ENCODE peak calls at places on chromosomes 1 and 21, in four cellular contexts. One of them, this sample, is unnamed.

GRCh38 chr1:178086294-178087255 is 7.3 kb upstream of the RASAL2 start:
- DNase-seq in GM23248: peak; percentile 80
- DNase-seq in prostate gland: no peak
- DNase-seq in body of pancreas: no peak
- DNase-seq in this sample: no peak

GRCh38 chr1:4309676-4310320 is 344.6 kb upstream of the AJAP1 start:
- DNase-seq in GM23248: no peak
- DNase-seq in prostate gland: no peak
- DNase-seq in body of pancreas: no peak
- DNase-seq in this sample: no peak

GRCh38 chr21:39803393-39803792 is 58.4 kb downstream of the IGSF5 start:
- DNase-seq in GM23248: no peak
- DNase-seq in prostate gland: no peak
- DNase-seq in body of pancreas: no peak
- DNase-seq in this sample: no peak

GRCh38 chr1:201457508-201457960 is 11.5 kb downstream of the PHLDA3 start:
- DNase-seq in GM23248: peak; percentile 71
- DNase-seq in prostate gland: no peak
- DNase-seq in body of pancreas: no peak
- DNase-seq in this sample: no peak

GRCh38 chr1:198157847-198158765 is 1.3 kb downstream of the NEK7 start:
- DNase-seq in GM23248: peak; percentile 63
- DNase-seq in prostate gland: no peak
- DNase-seq in body of pancreas: no peak
- DNase-seq in this sample: no peak

GRCh38 chr1:29631836-29632420 is 395.6 kb downstream of the PTPRU start:
- DNase-seq in GM23248: no peak
- DNase-seq in prostate gland: no peak
- DNase-seq in body of pancreas: no peak
- DNase-seq in this sample: no peak

GRCh38 chr1:232123775-232124659 is 497.4 kb downstream of the DISC1 start:
- DNase-seq in GM23248: peak; percentile 47
- DNase-seq in prostate gland: no peak
- DNase-seq in body of pancreas: no peak
- DNase-seq in this sample: no peak

GRCh38 chr1:3695326-3696217 is 43.3 kb downstream of the TP73 start:
- DNase-seq in GM23248: peak; percentile 69
- DNase-seq in prostate gland: no peak
- DNase-seq in body of pancreas: peak; percentile 63
- DNase-seq in this sample: no peak

GRCh38 chr1:38004284-38005101 is 821 bp downstream of the FHL3 start:
- DNase-seq in GM23248: peak; percentile 61
- DNase-seq in prostate gland: no peak
- DNase-seq in body of pancreas: peak; percentile 15
- DNase-seq in this sample: no peak

GRCh38 chr1:47487826-47488450 is 50.1 kb downstream of the FOXD2 start:
- DNase-seq in GM23248: no peak
- DNase-seq in prostate gland: no peak
- DNase-seq in body of pancreas: no peak
- DNase-seq in this sample: no peak

GRCh38 chr1:6121651-6122370 is 58.3 kb downstream of the CHD5 start:
- DNase-seq in GM23248: no peak
- DNase-seq in prostate gland: no peak
- DNase-seq in body of pancreas: peak; percentile 7
- DNase-seq in this sample: no peak

GRCh38 chr1:108017698-108018097 is 52.7 kb upstream of the VAV3 start:
- DNase-seq in GM23248: peak; percentile 62
- DNase-seq in prostate gland: no peak
- DNase-seq in body of pancreas: no peak
- DNase-seq in this sample: no peak

GRCh38 chr21:42749226-42749625 is 95.8 kb downstream of the PDE9A start:
- DNase-seq in GM23248: no peak
- DNase-seq in prostate gland: no peak
- DNase-seq in body of pancreas: no peak
- DNase-seq in this sample: no peak

DNA sequence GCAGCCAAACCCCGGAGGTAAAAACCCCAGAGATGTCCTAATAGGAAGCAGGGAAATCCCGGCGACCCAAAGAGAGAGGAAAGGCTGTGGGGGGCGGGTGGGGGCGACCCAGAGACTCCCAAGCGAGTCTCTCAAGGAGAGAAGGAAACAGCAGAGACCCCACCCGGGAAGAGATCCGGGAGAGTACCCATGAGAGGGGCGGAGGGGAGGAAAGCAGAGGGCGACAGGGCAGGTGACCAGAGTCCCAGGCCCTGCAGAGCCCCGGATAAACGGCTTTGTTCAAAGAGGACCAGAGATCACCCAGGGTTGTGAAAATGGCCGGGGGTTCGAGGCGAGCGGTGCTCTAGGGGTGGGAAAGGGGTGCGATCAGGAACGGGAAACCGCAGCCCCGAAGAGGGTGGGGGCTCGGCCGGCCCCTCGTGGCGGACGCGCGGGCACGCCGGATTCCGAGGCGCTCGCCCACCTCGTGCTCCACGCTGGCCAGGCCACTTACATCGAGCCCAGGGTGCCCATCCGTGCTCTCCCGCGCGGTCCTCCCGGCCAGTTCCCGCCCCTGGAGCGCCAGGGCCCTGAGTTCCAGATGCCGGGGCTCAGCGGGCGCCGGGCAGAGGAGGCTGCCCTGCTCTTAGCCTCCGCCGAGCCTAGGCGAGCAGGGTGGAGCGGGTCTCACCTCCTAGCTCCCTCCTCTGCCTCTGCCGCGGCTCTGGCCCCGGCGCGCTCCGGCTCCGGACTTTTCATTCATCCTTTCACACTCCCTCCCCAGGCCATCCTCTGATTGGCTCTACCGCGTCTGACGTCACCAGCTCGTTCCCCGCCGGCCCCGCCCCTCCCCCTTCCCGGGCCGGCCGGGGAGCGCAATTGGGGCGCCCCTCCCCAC is 52.3 kb downstream of the RHBG start:
- DNase-seq in GM23248: peak; percentile 82
- DNase-seq in prostate gland: peak; percentile 67
- DNase-seq in body of pancreas: peak; percentile 72
- DNase-seq in this sample: peak; percentile 38
- H3K4me3 ChIP-seq in GM23248: peak overlapping the region; percentile 44
- H3K4me3 ChIP-seq in prostate gland: no peak overlapping the region
- H3K4me3 ChIP-seq in body of pancreas: no peak overlapping the region
- H3K4me3 ChIP-seq in this sample: peak overlapping the region; percentile 77

GRCh38 chr1:236167154-236167553 is 24.8 kb downstream of the GPR137B start:
- DNase-seq in GM23248: no peak
- DNase-seq in prostate gland: no peak
- DNase-seq in body of pancreas: no peak
- DNase-seq in this sample: no peak

GRCh38 chr1:236164273-236164672 is 21.9 kb downstream of the GPR137B start:
- DNase-seq in GM23248: no peak
- DNase-seq in prostate gland: no peak
- DNase-seq in body of pancreas: no peak
- DNase-seq in this sample: no peak

GRCh38 chr1:236163460-236164153 is 21.3 kb downstream of the GPR137B start:
- DNase-seq in GM23248: no peak
- DNase-seq in prostate gland: no peak
- DNase-seq in body of pancreas: no peak
- DNase-seq in this sample: no peak

GRCh38 chr1:236166041-236166440 is 23.7 kb downstream of the GPR137B start:
- DNase-seq in GM23248: no peak
- DNase-seq in prostate gland: no peak
- DNase-seq in body of pancreas: no peak
- DNase-seq in this sample: no peak

DNA sequence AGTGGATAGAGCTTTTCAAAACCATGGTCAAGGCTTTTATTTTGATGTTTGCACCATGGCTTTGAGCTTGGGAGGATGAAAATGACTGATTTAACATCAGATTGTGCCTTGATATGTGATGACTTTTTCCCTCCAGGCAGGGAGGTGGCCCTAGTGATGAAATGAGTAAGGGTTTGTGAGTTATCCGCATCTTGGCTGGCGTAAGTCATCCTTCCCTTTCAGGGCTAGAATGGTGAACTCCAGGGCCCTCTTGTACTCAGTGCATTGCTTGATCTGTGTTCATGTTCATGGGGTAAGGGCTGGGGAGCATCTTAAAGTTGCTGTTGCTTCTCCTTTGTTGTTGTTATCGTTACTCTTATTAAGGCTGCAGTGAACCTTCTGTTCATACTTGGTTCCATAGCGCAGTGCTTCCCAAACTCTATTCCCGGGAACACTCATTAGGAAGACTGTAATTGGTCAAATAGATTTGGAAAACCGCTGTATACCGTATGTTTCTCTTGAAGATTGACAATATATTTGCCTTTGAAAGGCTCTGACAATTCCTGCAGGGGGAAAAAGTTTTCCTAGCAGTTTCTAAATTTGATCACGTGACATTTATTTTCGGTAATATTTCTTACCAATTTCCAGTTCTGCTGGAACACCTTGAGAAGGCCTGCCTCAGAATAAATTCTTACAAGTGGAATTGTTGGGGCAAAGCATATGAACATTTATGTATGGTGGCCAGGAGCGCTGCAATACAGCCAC is 23.1 kb downstream of the GPR137B start:
- DNase-seq in GM23248: no peak
- DNase-seq in prostate gland: no peak
- DNase-seq in body of pancreas: no peak
- DNase-seq in this sample: no peak
- H3K36me3 ChIP-seq in GM23248: no peaks in the 10 kb centered on the region
- H3K36me3 ChIP-seq in prostate gland: no peaks in the 10 kb centered on the region
- H3K36me3 ChIP-seq in body of pancreas: no peaks in the 10 kb centered on the region
- H3K36me3 ChIP-seq in this sample: no peaks in the 10 kb centered on the region

GRCh38 chr1:66300986-66301451 is 232.9 kb upstream of the SGIP1 start:
- DNase-seq in GM23248: peak; percentile 78
- DNase-seq in prostate gland: no peak
- DNase-seq in body of pancreas: no peak
- DNase-seq in this sample: peak; percentile 49
- H3K4me3 ChIP-seq in GM23248: peak overlapping the region; percentile 67
- H3K4me3 ChIP-seq in prostate gland: no peak overlapping the region
- H3K4me3 ChIP-seq in body of pancreas: no peak overlapping the region
- H3K4me3 ChIP-seq in this sample: peak overlapping the region; percentile 12

GRCh38 chr1:226725870-226726212 is 13.2 kb downstream of the ITPKB start:
- DNase-seq in GM23248: no peak
- DNase-seq in prostate gland: no peak
- DNase-seq in body of pancreas: no peak
- DNase-seq in this sample: no peak
- H3K36me3 ChIP-seq in GM23248: no peaks in the 10 kb centered on the region
- H3K36me3 ChIP-seq in prostate gland: no peaks in the 10 kb centered on the region
- H3K36me3 ChIP-seq in body of pancreas: no peaks in the 10 kb centered on the region
- H3K36me3 ChIP-seq in this sample: peaks cover 10% of the 10 kb centered on the region

GRCh38 chr1:64242895-64243756 is 39.7 kb downstream of the UBE2U start:
- DNase-seq in GM23248: peak; percentile 71
- DNase-seq in prostate gland: no peak
- DNase-seq in body of pancreas: no peak
- DNase-seq in this sample: no peak
- H3K4me3 ChIP-seq in GM23248: no peak overlapping the region
- H3K4me3 ChIP-seq in prostate gland: no peak overlapping the region
- H3K4me3 ChIP-seq in body of pancreas: no peak overlapping the region
- H3K4me3 ChIP-seq in this sample: peak overlapping the region; percentile 15

GRCh38 chr1:205800470-205800869 is 12.5 kb downstream of the SLC41A1 start:
- DNase-seq in GM23248: no peak
- DNase-seq in prostate gland: no peak
- DNase-seq in body of pancreas: peak; percentile 50
- DNase-seq in this sample: no peak

GRCh38 chr1:205802060-205802459 is 10.9 kb downstream of the SLC41A1 start:
- DNase-seq in GM23248: no peak
- DNase-seq in prostate gland: no peak
- DNase-seq in body of pancreas: no peak
- DNase-seq in this sample: no peak

GRCh38 chr1:205797122-205797521 is 15.9 kb downstream of the SLC41A1 start:
- DNase-seq in GM23248: no peak
- DNase-seq in prostate gland: no peak
- DNase-seq in body of pancreas: no peak
- DNase-seq in this sample: no peak

GRCh38 chr1:205800973-205801703 is 11.9 kb downstream of the SLC41A1 start:
- DNase-seq in GM23248: no peak
- DNase-seq in prostate gland: peak; percentile 26
- DNase-seq in body of pancreas: peak; percentile 75
- DNase-seq in this sample: no peak

GRCh38 chr1:205798577-205798976 is 14.4 kb downstream of the SLC41A1 start:
- DNase-seq in GM23248: no peak
- DNase-seq in prostate gland: no peak
- DNase-seq in body of pancreas: peak; percentile 44
- DNase-seq in this sample: no peak
- H3K36me3 ChIP-seq in GM23248: peaks cover 5% of the 10 kb centered on the region
- H3K36me3 ChIP-seq in prostate gland: peaks cover 9% of the 10 kb centered on the region
- H3K36me3 ChIP-seq in body of pancreas: peaks cover 25% of the 10 kb centered on the region
- H3K36me3 ChIP-seq in this sample: no peaks in the 10 kb centered on the region

GRCh38 chr1:172815740-172816139 is 156.8 kb downstream of the FASLG start:
- DNase-seq in GM23248: peak; percentile 22
- DNase-seq in prostate gland: no peak
- DNase-seq in body of pancreas: no peak
- DNase-seq in this sample: no peak

GRCh38 chr1:172820759-172821158 is 161.9 kb downstream of the FASLG start:
- DNase-seq in GM23248: peak; percentile 24
- DNase-seq in prostate gland: no peak
- DNase-seq in body of pancreas: no peak
- DNase-seq in this sample: no peak

GRCh38 chr1:172821609-172822274 is 162.8 kb downstream of the FASLG start:
- DNase-seq in GM23248: peak; percentile 65
- DNase-seq in prostate gland: no peak
- DNase-seq in body of pancreas: no peak
- DNase-seq in this sample: no peak

GRCh38 chr1:172823534-172823933 is 164.6 kb downstream of the FASLG start:
- DNase-seq in GM23248: peak; percentile 69
- DNase-seq in prostate gland: no peak
- DNase-seq in body of pancreas: no peak
- DNase-seq in this sample: no peak

DNA sequence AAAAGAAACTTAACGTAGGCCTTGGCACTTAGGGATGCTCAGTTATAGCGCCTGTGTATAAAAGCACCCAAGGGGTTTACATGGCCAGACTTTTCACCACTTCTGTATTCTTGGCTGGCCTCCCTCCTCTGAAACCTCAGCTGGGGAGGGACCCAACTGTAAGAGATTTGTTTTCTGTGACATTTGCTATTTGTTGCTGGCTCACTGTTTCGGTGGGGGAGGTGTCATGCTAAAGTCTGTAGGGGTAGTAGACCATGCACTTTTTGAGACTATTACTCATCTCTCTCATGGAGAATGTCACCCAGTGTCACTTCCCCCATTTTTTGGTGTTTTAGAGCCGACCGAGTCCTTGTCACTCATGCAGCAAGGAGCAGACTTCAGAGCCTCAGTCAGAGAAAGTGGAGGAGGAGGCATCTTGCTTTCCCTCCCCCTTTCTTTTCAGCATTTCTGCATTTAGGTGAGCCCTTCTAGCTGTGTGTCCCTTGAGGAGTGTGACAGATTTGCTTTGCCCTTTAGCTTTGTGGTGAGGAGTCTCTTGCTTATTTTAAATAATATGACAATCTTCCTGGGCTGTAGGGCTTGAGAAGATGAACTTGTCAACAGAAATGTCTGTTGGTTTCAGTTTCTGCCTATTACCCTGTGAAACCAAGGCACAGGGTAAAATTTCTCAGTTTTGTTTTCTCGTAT is 160.1 kb downstream of the FASLG start:
- DNase-seq in GM23248: no peak
- DNase-seq in prostate gland: no peak
- DNase-seq in body of pancreas: no peak
- DNase-seq in this sample: peak; percentile 12
- H3K4me3 ChIP-seq in GM23248: no peak overlapping the region
- H3K4me3 ChIP-seq in prostate gland: no peak overlapping the region
- H3K4me3 ChIP-seq in body of pancreas: no peak overlapping the region
- H3K4me3 ChIP-seq in this sample: peak overlapping the region; percentile 40

This sample was measured in naive thymus-derived CD4-positive, alpha-beta T cell.